ENCODE peak calls at places on chromosomes 3 and 15, in nine cellular contexts. One of them, this sample, is unnamed.

GRCh38 chr3:126100688-126101301 is 16.9 kb upstream of the SLC41A3 start:
- DNase-seq in esophagus squamous epithelium: no peak
- DNase-seq in stomach: no peak
- DNase-seq in ovary: no peak
- DNase-seq in HCT116: no peak
- DNase-seq in endothelial cell of umbilical vein: peak; percentile 29
- DNase-seq in spleen: no peak
- DNase-seq in GM12878: peak; percentile 19
- DNase-seq in esophagus muscularis mucosa: peak; percentile 87
- DNase-seq in this sample: no peak

GRCh38 chr3:150278843-150279341 is 129.2 kb upstream of the TSC22D2 start:
- DNase-seq in esophagus squamous epithelium: no peak
- DNase-seq in stomach: no peak
- DNase-seq in ovary: no peak
- DNase-seq in HCT116: no peak
- DNase-seq in endothelial cell of umbilical vein: no peak
- DNase-seq in spleen: no peak
- DNase-seq in GM12878: no peak
- DNase-seq in esophagus muscularis mucosa: no peak
- DNase-seq in this sample: no peak

GRCh38 chr3:51471775-51472652 is 27.8 kb downstream of the DCAF1 start:
- DNase-seq in esophagus squamous epithelium: no peak
- DNase-seq in stomach: no peak
- DNase-seq in ovary: no peak
- DNase-seq in HCT116: no peak
- DNase-seq in endothelial cell of umbilical vein: no peak
- DNase-seq in spleen: no peak
- DNase-seq in GM12878: no peak
- DNase-seq in esophagus muscularis mucosa: no peak
- DNase-seq in this sample: no peak

GRCh38 chr3:179082416-179082815 is 10.8 kb upstream of the ZMAT3 start:
- DNase-seq in esophagus squamous epithelium: no peak
- DNase-seq in stomach: no peak
- DNase-seq in ovary: no peak
- DNase-seq in HCT116: no peak
- DNase-seq in endothelial cell of umbilical vein: no peak
- DNase-seq in spleen: no peak
- DNase-seq in GM12878: no peak
- DNase-seq in esophagus muscularis mucosa: no peak
- DNase-seq in this sample: no peak

GRCh38 chr3:9020396-9020795 is 57.1 kb upstream of the RAD18 start:
- DNase-seq in esophagus squamous epithelium: no peak
- DNase-seq in stomach: no peak
- DNase-seq in ovary: no peak
- DNase-seq in HCT116: no peak
- DNase-seq in endothelial cell of umbilical vein: no peak
- DNase-seq in spleen: no peak
- DNase-seq in GM12878: no peak
- DNase-seq in esophagus muscularis mucosa: no peak
- DNase-seq in this sample: no peak

GRCh38 chr3:101509811-101510210 is 3.2 kb downstream of the SENP7 start:
- DNase-seq in esophagus squamous epithelium: no peak
- DNase-seq in stomach: no peak
- DNase-seq in ovary: no peak
- DNase-seq in HCT116: no peak
- DNase-seq in endothelial cell of umbilical vein: peak; percentile 19
- DNase-seq in spleen: no peak
- DNase-seq in GM12878: no peak
- DNase-seq in esophagus muscularis mucosa: no peak
- DNase-seq in this sample: no peak

GRCh38 chr3:52039846-52040245 is 16.5 kb downstream of the DUSP7 start:
- DNase-seq in esophagus squamous epithelium: no peak
- DNase-seq in stomach: peak; percentile 83
- DNase-seq in ovary: no peak
- DNase-seq in HCT116: no peak
- DNase-seq in endothelial cell of umbilical vein: no peak
- DNase-seq in spleen: no peak
- DNase-seq in GM12878: no peak
- DNase-seq in esophagus muscularis mucosa: no peak
- DNase-seq in this sample: peak; percentile 88

GRCh38 chr3:16513141-16514020 is at the start of gene RFTN1:
- DNase-seq in esophagus squamous epithelium: no peak
- DNase-seq in stomach: peak; percentile 31
- DNase-seq in ovary: peak; percentile 60
- DNase-seq in HCT116: no peak
- DNase-seq in endothelial cell of umbilical vein: peak; percentile 50
- DNase-seq in spleen: peak; percentile 92
- DNase-seq in GM12878: no peak
- DNase-seq in esophagus muscularis mucosa: no peak
- DNase-seq in this sample: peak; percentile 52

GRCh38 chr15:77335298-77335697 is 84.6 kb downstream of the PEAK1 start:
- DNase-seq in esophagus squamous epithelium: no peak
- DNase-seq in stomach: no peak
- DNase-seq in ovary: no peak
- DNase-seq in HCT116: no peak
- DNase-seq in endothelial cell of umbilical vein: peak; percentile 31
- DNase-seq in spleen: no peak
- DNase-seq in GM12878: no peak
- DNase-seq in esophagus muscularis mucosa: no peak
- DNase-seq in this sample: no peak

GRCh38 chr3:104180906-104181305 is 1185.8 kb upstream of the ALCAM start:
- DNase-seq in esophagus squamous epithelium: no peak
- DNase-seq in stomach: no peak
- DNase-seq in ovary: no peak
- DNase-seq in HCT116: no peak
- DNase-seq in endothelial cell of umbilical vein: no peak
- DNase-seq in spleen: no peak
- DNase-seq in GM12878: no peak
- DNase-seq in esophagus muscularis mucosa: no peak
- DNase-seq in this sample: no peak

GRCh38 chr3:175486255-175486654 is 627.1 kb downstream of the NAALADL2 start:
- DNase-seq in esophagus squamous epithelium: no peak
- DNase-seq in stomach: no peak
- DNase-seq in ovary: no peak
- DNase-seq in HCT116: no peak
- DNase-seq in endothelial cell of umbilical vein: no peak
- DNase-seq in spleen: no peak
- DNase-seq in GM12878: peak; percentile 39
- DNase-seq in esophagus muscularis mucosa: no peak
- DNase-seq in this sample: no peak

GRCh38 chr3:194688207-194688711 is 2.6 kb downstream of the FAM43A start:
- DNase-seq in esophagus squamous epithelium: no peak
- DNase-seq in stomach: peak; percentile 28
- DNase-seq in ovary: no peak
- DNase-seq in HCT116: no peak
- DNase-seq in endothelial cell of umbilical vein: peak; percentile 37
- DNase-seq in spleen: peak; percentile 90
- DNase-seq in GM12878: no peak
- DNase-seq in esophagus muscularis mucosa: no peak
- DNase-seq in this sample: peak; percentile 63

GRCh38 chr3:194690501-194691372 is 5.1 kb downstream of the FAM43A start:
- DNase-seq in esophagus squamous epithelium: no peak
- DNase-seq in stomach: peak; percentile 9
- DNase-seq in ovary: no peak
- DNase-seq in HCT116: no peak
- DNase-seq in endothelial cell of umbilical vein: peak; percentile 74
- DNase-seq in spleen: no peak
- DNase-seq in GM12878: no peak
- DNase-seq in esophagus muscularis mucosa: no peak
- DNase-seq in this sample: no peak

GRCh38 chr3:194687638-194688206 is 2.0 kb downstream of the FAM43A start:
- DNase-seq in esophagus squamous epithelium: no peak
- DNase-seq in stomach: peak; percentile 79
- DNase-seq in ovary: peak; percentile 53
- DNase-seq in HCT116: no peak
- DNase-seq in endothelial cell of umbilical vein: no peak
- DNase-seq in spleen: peak; percentile 95
- DNase-seq in GM12878: no peak
- DNase-seq in esophagus muscularis mucosa: no peak
- DNase-seq in this sample: peak; percentile 80

GRCh38 chr3:194688946-194689345 is 3.3 kb downstream of the FAM43A start:
- DNase-seq in esophagus squamous epithelium: no peak
- DNase-seq in stomach: peak; percentile 9
- DNase-seq in ovary: no peak
- DNase-seq in HCT116: no peak
- DNase-seq in endothelial cell of umbilical vein: no peak
- DNase-seq in spleen: no peak
- DNase-seq in GM12878: no peak
- DNase-seq in esophagus muscularis mucosa: no peak
- DNase-seq in this sample: no peak

GRCh38 chr3:194689493-194689901 is 3.8 kb downstream of the FAM43A start:
- DNase-seq in esophagus squamous epithelium: no peak
- DNase-seq in stomach: peak; percentile 24
- DNase-seq in ovary: no peak
- DNase-seq in HCT116: no peak
- DNase-seq in endothelial cell of umbilical vein: peak; percentile 74
- DNase-seq in spleen: peak; percentile 86
- DNase-seq in GM12878: no peak
- DNase-seq in esophagus muscularis mucosa: no peak
- DNase-seq in this sample: no peak
- H3K4me3 ChIP-seq in esophagus squamous epithelium: no peak overlapping the region
- H3K4me3 ChIP-seq in stomach: no peak overlapping the region
- H3K4me3 ChIP-seq in ovary: no peak overlapping the region
- H3K4me3 ChIP-seq in HCT116: no peak overlapping the region
- H3K4me3 ChIP-seq in endothelial cell of umbilical vein: peak overlapping the region; percentile 94
- H3K4me3 ChIP-seq in spleen: peak overlapping the region; percentile 94
- H3K4me3 ChIP-seq in GM12878: no peak overlapping the region
- H3K4me3 ChIP-seq in esophagus muscularis mucosa: peak overlapping the region; percentile 82
- H3K4me3 ChIP-seq in this sample: no peak overlapping the region

GRCh38 chr15:27465213-27465612 is 494.2 kb downstream of the GABRG3 start:
- DNase-seq in esophagus squamous epithelium: no peak
- DNase-seq in stomach: no peak
- DNase-seq in ovary: no peak
- DNase-seq in HCT116: no peak
- DNase-seq in endothelial cell of umbilical vein: no peak
- DNase-seq in spleen: no peak
- DNase-seq in GM12878: no peak
- DNase-seq in esophagus muscularis mucosa: no peak
- DNase-seq in this sample: no peak

GRCh38 chr15:27473846-27474245 is 502.9 kb downstream of the GABRG3 start:
- DNase-seq in esophagus squamous epithelium: no peak
- DNase-seq in stomach: no peak
- DNase-seq in ovary: no peak
- DNase-seq in HCT116: no peak
- DNase-seq in endothelial cell of umbilical vein: no peak
- DNase-seq in spleen: no peak
- DNase-seq in GM12878: no peak
- DNase-seq in esophagus muscularis mucosa: no peak
- DNase-seq in this sample: no peak

GRCh38 chr15:27463699-27464098 is 492.7 kb downstream of the GABRG3 start:
- DNase-seq in esophagus squamous epithelium: no peak
- DNase-seq in stomach: no peak
- DNase-seq in ovary: no peak
- DNase-seq in HCT116: no peak
- DNase-seq in endothelial cell of umbilical vein: no peak
- DNase-seq in spleen: no peak
- DNase-seq in GM12878: no peak
- DNase-seq in esophagus muscularis mucosa: peak; percentile 80
- DNase-seq in this sample: no peak

GRCh38 chr15:27468151-27468556 is 497.2 kb downstream of the GABRG3 start:
- DNase-seq in esophagus squamous epithelium: no peak
- DNase-seq in stomach: no peak
- DNase-seq in ovary: no peak
- DNase-seq in HCT116: no peak
- DNase-seq in endothelial cell of umbilical vein: no peak
- DNase-seq in spleen: no peak
- DNase-seq in GM12878: no peak
- DNase-seq in esophagus muscularis mucosa: no peak
- DNase-seq in this sample: no peak
- TF ChIP-seq POLR2A in esophagus squamous epithelium: no peak
- TF ChIP-seq POLR2A in stomach: no peak
- TF ChIP-seq POLR2A in ovary: no peak
- TF ChIP-seq POLR2A in HCT116: no peak
- TF ChIP-seq POLR2A in endothelial cell of umbilical vein: no peak
- TF ChIP-seq POLR2A in spleen: no peak
- TF ChIP-seq POLR2A in GM12878: no peak
- TF ChIP-seq POLR2A in esophagus muscularis mucosa: no peak
- TF ChIP-seq POLR2A in this sample: no peak

GRCh38 chr3:191399918-191400317 is 61.0 kb upstream of the PYDC2 start:
- DNase-seq in esophagus squamous epithelium: no peak
- DNase-seq in stomach: no peak
- DNase-seq in ovary: no peak
- DNase-seq in HCT116: no peak
- DNase-seq in endothelial cell of umbilical vein: no peak
- DNase-seq in spleen: no peak
- DNase-seq in GM12878: no peak
- DNase-seq in esophagus muscularis mucosa: no peak
- DNase-seq in this sample: no peak
- H3K27me3 ChIP-seq in esophagus squamous epithelium: no peaks in the 10 kb centered on the region
- H3K27me3 ChIP-seq in stomach: no peaks in the 10 kb centered on the region
- H3K27me3 ChIP-seq in ovary: no peaks in the 10 kb centered on the region
- H3K27me3 ChIP-seq in HCT116: no peaks in the 10 kb centered on the region
- H3K27me3 ChIP-seq in endothelial cell of umbilical vein: no peaks in the 10 kb centered on the region
- H3K27me3 ChIP-seq in spleen: no peaks in the 10 kb centered on the region
- H3K27me3 ChIP-seq in GM12878: no peaks in the 10 kb centered on the region
- H3K27me3 ChIP-seq in esophagus muscularis mucosa: no peaks in the 10 kb centered on the region
- H3K27me3 ChIP-seq in this sample: no peaks in the 10 kb centered on the region

GRCh38 chr15:41550066-41550805 is 6.2 kb upstream of the RPAP1 start:
- DNase-seq in esophagus squamous epithelium: no peak
- DNase-seq in stomach: no peak
- DNase-seq in ovary: no peak
- DNase-seq in HCT116: no peak
- DNase-seq in endothelial cell of umbilical vein: no peak
- DNase-seq in spleen: no peak
- DNase-seq in GM12878: no peak
- DNase-seq in esophagus muscularis mucosa: no peak
- DNase-seq in this sample: no peak

GRCh38 chr15:41545218-41545617 is 1.2 kb upstream of the RPAP1 start:
- DNase-seq in esophagus squamous epithelium: no peak
- DNase-seq in stomach: no peak
- DNase-seq in ovary: no peak
- DNase-seq in HCT116: no peak
- DNase-seq in endothelial cell of umbilical vein: no peak
- DNase-seq in spleen: no peak
- DNase-seq in GM12878: no peak
- DNase-seq in esophagus muscularis mucosa: no peak
- DNase-seq in this sample: no peak

GRCh38 chr15:41546846-41547786 is 3.1 kb upstream of the RPAP1 start:
- DNase-seq in esophagus squamous epithelium: no peak
- DNase-seq in stomach: no peak
- DNase-seq in ovary: no peak
- DNase-seq in HCT116: peak; percentile 33
- DNase-seq in endothelial cell of umbilical vein: no peak
- DNase-seq in spleen: no peak
- DNase-seq in GM12878: no peak
- DNase-seq in esophagus muscularis mucosa: no peak
- DNase-seq in this sample: no peak

GRCh38 chr15:41543521-41543870 is 561 bp downstream of the RPAP1 start:
- DNase-seq in esophagus squamous epithelium: no peak
- DNase-seq in stomach: no peak
- DNase-seq in ovary: no peak
- DNase-seq in HCT116: no peak
- DNase-seq in endothelial cell of umbilical vein: no peak
- DNase-seq in spleen: no peak
- DNase-seq in GM12878: no peak
- DNase-seq in esophagus muscularis mucosa: no peak
- DNase-seq in this sample: no peak

DNA sequence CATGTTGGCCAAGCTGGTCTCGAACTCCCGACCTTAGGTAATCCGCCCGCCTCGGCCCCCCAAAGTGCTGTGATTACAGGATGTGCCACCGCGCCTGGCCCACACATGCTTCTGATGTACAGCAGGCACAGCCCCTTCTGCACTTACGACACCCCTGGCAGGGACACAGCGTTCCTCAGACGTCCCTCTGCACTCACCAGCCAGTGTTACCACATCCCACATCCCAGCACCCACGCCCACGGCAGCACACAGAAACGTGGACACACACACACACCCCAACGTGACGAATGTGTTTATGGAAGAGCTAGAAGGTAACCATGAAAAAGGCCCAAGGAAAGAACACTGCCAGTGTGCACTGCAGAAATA is 576 bp upstream of the RPAP1 start:
- DNase-seq in esophagus squamous epithelium: no peak
- DNase-seq in stomach: peak; percentile 42
- DNase-seq in ovary: peak; percentile 36
- DNase-seq in HCT116: no peak
- DNase-seq in endothelial cell of umbilical vein: no peak
- DNase-seq in spleen: peak; percentile 78
- DNase-seq in GM12878: no peak
- DNase-seq in esophagus muscularis mucosa: no peak
- DNase-seq in this sample: peak; percentile 32
- H3K4me3 ChIP-seq in esophagus squamous epithelium: peak overlapping the region; percentile 86
- H3K4me3 ChIP-seq in stomach: peak overlapping the region; percentile 92
- H3K4me3 ChIP-seq in ovary: peak overlapping the region; percentile 67
- H3K4me3 ChIP-seq in HCT116: peak overlapping the region; percentile 97
- H3K4me3 ChIP-seq in endothelial cell of umbilical vein: no peak overlapping the region
- H3K4me3 ChIP-seq in spleen: peak overlapping the region; percentile 93
- H3K4me3 ChIP-seq in GM12878: no peak overlapping the region
- H3K4me3 ChIP-seq in esophagus muscularis mucosa: peak overlapping the region; percentile 89
- H3K4me3 ChIP-seq in this sample: peak overlapping the region; percentile 87